ENCODE peak calls at places on chromosomes 11 and 22, in four cellular contexts. One of them, this sample, is unnamed.

GRCh38 chr11:47259178-47259977 is 1.6 kb downstream of the NR1H3 start:
- DNase-seq in HepG2: peak; percentile 46
- DNase-seq in SK-N-SH: peak; percentile 74
- DNase-seq in K562: no peak
- DNase-seq in this sample: no peak

GRCh38 chr11:61826930-61827572 is 1.0 kb upstream of the FADS2 start:
- DNase-seq in K562: no peak
- DNase-seq in SK-N-SH: peak; percentile 53
- DNase-seq in HepG2: no peak
- DNase-seq in this sample: no peak

GRCh38 chr11:45252134-45252856 is 33.8 kb downstream of the SYT13 start:
- DNase-seq in HepG2: peak; percentile 35
- DNase-seq in SK-N-SH: peak; percentile 63
- DNase-seq in K562: peak; percentile 79
- DNase-seq in this sample: no peak

GRCh38 chr22:49261616-49262015 is 566.1 kb downstream of the BRD1 start:
- DNase-seq in HepG2: no peak
- DNase-seq in SK-N-SH: no peak
- DNase-seq in K562: no peak
- DNase-seq in this sample: no peak

GRCh38 chr11:11524436-11525038 is 97.3 kb downstream of the GALNT18 start:
- DNase-seq in HepG2: no peak
- DNase-seq in K562: no peak
- DNase-seq in SK-N-SH: no peak
- DNase-seq in this sample: no peak

GRCh38 chr11:71452354-71453020 is 516 bp upstream of the NADSYN1 start:
- DNase-seq in HepG2: peak; percentile 11
- DNase-seq in SK-N-SH: no peak
- DNase-seq in K562: no peak
- DNase-seq in this sample: no peak

GRCh38 chr22:27670701-27671412 is 130.7 kb downstream of the MN1 start:
- DNase-seq in K562: peak; percentile 80
- DNase-seq in SK-N-SH: no peak
- DNase-seq in HepG2: peak; percentile 96
- DNase-seq in this sample: no peak

GRCh38 chr11:116823031-116823843 is at the start of gene APOA4:
- DNase-seq in SK-N-SH: no peak
- DNase-seq in K562: no peak
- DNase-seq in HepG2: no peak
- DNase-seq in this sample: no peak

GRCh38 chr11:16924826-16925494 is 89.3 kb downstream of the PLEKHA7 start:
- DNase-seq in K562: no peak
- DNase-seq in SK-N-SH: peak; percentile 55
- DNase-seq in HepG2: peak; percentile 78
- DNase-seq in this sample: no peak

GRCh38 chr11:28463826-28464225 is 355.6 kb downstream of the METTL15 start:
- DNase-seq in K562: no peak
- DNase-seq in HepG2: no peak
- DNase-seq in SK-N-SH: no peak
- DNase-seq in this sample: no peak

GRCh38 chr11:118648291-118648690 is 31.2 kb downstream of the TREH start:
- DNase-seq in SK-N-SH: no peak
- DNase-seq in K562: no peak
- DNase-seq in HepG2: no peak
- DNase-seq in this sample: no peak

GRCh38 chr11:81494431-81494830 is 1239.2 kb downstream of the FAM181B start:
- DNase-seq in SK-N-SH: no peak
- DNase-seq in K562: no peak
- DNase-seq in HepG2: no peak
- DNase-seq in this sample: no peak

GRCh38 chr11:86952221-86952875 is 2.8 kb downstream of the FZD4 start:
- DNase-seq in HepG2: no peak
- DNase-seq in SK-N-SH: no peak
- DNase-seq in K562: no peak
- DNase-seq in this sample: no peak

GRCh38 chr11:6876914-6877313 is 489 bp downstream of the OR10A4 start:
- DNase-seq in HepG2: no peak
- DNase-seq in K562: no peak
- DNase-seq in SK-N-SH: no peak
- DNase-seq in this sample: no peak

GRCh38 chr11:104275992-104276391 is 112.0 kb upstream of the PDGFD start:
- DNase-seq in K562: no peak
- DNase-seq in HepG2: no peak
- DNase-seq in SK-N-SH: no peak
- DNase-seq in this sample: no peak

GRCh38 chr11:128417607-128418324 is 169.6 kb downstream of the ETS1 start:
- DNase-seq in SK-N-SH: no peak
- DNase-seq in HepG2: no peak
- DNase-seq in K562: no peak
- DNase-seq in this sample: no peak

GRCh38 chr22:31451709-31452571 is 37.7 kb downstream of the EIF4ENIF1 start:
- DNase-seq in K562: peak; percentile 18
- DNase-seq in SK-N-SH: peak; percentile 27
- DNase-seq in HepG2: peak; percentile 57
- DNase-seq in this sample: peak; percentile 15

GRCh38 chr11:46520971-46521745 is 72.7 kb downstream of the AMBRA1 start:
- DNase-seq in K562: no peak
- DNase-seq in HepG2: no peak
- DNase-seq in SK-N-SH: no peak
- DNase-seq in this sample: no peak

GRCh38 chr11:121572581-121573059 is 119.9 kb upstream of the SORL1-AS1 start:
- DNase-seq in K562: no peak
- DNase-seq in SK-N-SH: peak; percentile 35
- DNase-seq in HepG2: no peak
- DNase-seq in this sample: no peak

GRCh38 chr11:59668188-59668949 is 468 bp downstream of the PATL1 start:
- DNase-seq in HepG2: peak; percentile 53
- DNase-seq in SK-N-SH: no peak
- DNase-seq in K562: peak; percentile 77
- DNase-seq in this sample: no peak

GRCh38 chr11:45895553-45896259 is 10.3 kb downstream of the MAPK8IP1 start:
- DNase-seq in HepG2: no peak
- DNase-seq in K562: no peak
- DNase-seq in SK-N-SH: peak; percentile 32
- DNase-seq in this sample: no peak

GRCh38 chr11:1123970-1124369 is 33.8 kb upstream of the MUC5AC start:
- DNase-seq in K562: no peak
- DNase-seq in SK-N-SH: no peak
- DNase-seq in HepG2: no peak
- DNase-seq in this sample: no peak

GRCh38 chr11:109027851-109028250 is 363.0 kb downstream of the DDX10 start:
- DNase-seq in K562: no peak
- DNase-seq in HepG2: no peak
- DNase-seq in SK-N-SH: no peak
- DNase-seq in this sample: no peak

GRCh38 chr11:88575876-88576275 is 238.3 kb upstream of the CTSC start:
- DNase-seq in K562: no peak
- DNase-seq in SK-N-SH: no peak
- DNase-seq in HepG2: no peak
- DNase-seq in this sample: no peak

GRCh38 chr11:33262016-33262638 is 4.9 kb downstream of the HIPK3 start:
- DNase-seq in K562: no peak
- DNase-seq in HepG2: no peak
- DNase-seq in SK-N-SH: no peak
- DNase-seq in this sample: no peak

GRCh38 chr11:27696112-27696511 is 4.1 kb downstream of the BDNF start:
- DNase-seq in K562: no peak
- DNase-seq in SK-N-SH: no peak
- DNase-seq in HepG2: no peak
- DNase-seq in this sample: no peak

GRCh38 chr11:2547806-2548205 is 103.0 kb downstream of the KCNQ1 start:
- DNase-seq in K562: no peak
- DNase-seq in HepG2: no peak
- DNase-seq in SK-N-SH: no peak
- DNase-seq in this sample: no peak

GRCh38 chr11:12441081-12441801 is 63.9 kb downstream of the PARVA start:
- DNase-seq in K562: no peak
- DNase-seq in SK-N-SH: no peak
- DNase-seq in HepG2: no peak
- DNase-seq in this sample: no peak

GRCh38 chr11:3867209-3868071 is 12.0 kb downstream of the STIM1 start:
- DNase-seq in HepG2: peak; percentile 28
- DNase-seq in K562: peak; percentile 56
- DNase-seq in SK-N-SH: peak; percentile 34
- DNase-seq in this sample: peak; percentile 66

GRCh38 chr22:47966316-47966715 is 1203.9 kb downstream of the TBC1D22A start:
- DNase-seq in HepG2: no peak
- DNase-seq in SK-N-SH: no peak
- DNase-seq in K562: no peak
- DNase-seq in this sample: no peak

GRCh38 chr22:18110194-18110943 is at the start of gene TUBA8:
- DNase-seq in HepG2: no peak
- DNase-seq in K562: no peak
- DNase-seq in SK-N-SH: peak; percentile 87
- DNase-seq in this sample: no peak

GRCh38 chr11:68181719-68182451 is 31.2 kb downstream of the KMT5B start:
- DNase-seq in K562: no peak
- DNase-seq in HepG2: no peak
- DNase-seq in SK-N-SH: no peak
- DNase-seq in this sample: no peak

GRCh38 chr11:111512296-111513239 is at the start of gene BTG4:
- DNase-seq in HepG2: no peak
- DNase-seq in SK-N-SH: peak; percentile 68
- DNase-seq in K562: peak; percentile 56
- DNase-seq in this sample: no peak

GRCh38 chr11:2085251-2086066 is 53.7 kb downstream of the IGF2 start:
- DNase-seq in K562: no peak
- DNase-seq in HepG2: no peak
- DNase-seq in SK-N-SH: no peak
- DNase-seq in this sample: no peak

GRCh38 chr22:21827628-21828267 is 39.7 kb downstream of the MAPK1 start:
- DNase-seq in K562: no peak
- DNase-seq in HepG2: no peak
- DNase-seq in SK-N-SH: no peak
- DNase-seq in this sample: no peak

GRCh38 chr22:21832291-21833290 is 34.9 kb downstream of the MAPK1 start:
- DNase-seq in SK-N-SH: no peak
- DNase-seq in K562: no peak
- DNase-seq in HepG2: no peak
- DNase-seq in this sample: no peak

GRCh38 chr22:21826204-21826603 is 41.2 kb downstream of the MAPK1 start:
- DNase-seq in SK-N-SH: no peak
- DNase-seq in K562: no peak
- DNase-seq in HepG2: no peak
- DNase-seq in this sample: no peak

GRCh38 chr22:21828268-21828638 is 39.2 kb downstream of the MAPK1 start:
- DNase-seq in HepG2: no peak
- DNase-seq in SK-N-SH: no peak
- DNase-seq in K562: no peak
- DNase-seq in this sample: no peak

DNA sequence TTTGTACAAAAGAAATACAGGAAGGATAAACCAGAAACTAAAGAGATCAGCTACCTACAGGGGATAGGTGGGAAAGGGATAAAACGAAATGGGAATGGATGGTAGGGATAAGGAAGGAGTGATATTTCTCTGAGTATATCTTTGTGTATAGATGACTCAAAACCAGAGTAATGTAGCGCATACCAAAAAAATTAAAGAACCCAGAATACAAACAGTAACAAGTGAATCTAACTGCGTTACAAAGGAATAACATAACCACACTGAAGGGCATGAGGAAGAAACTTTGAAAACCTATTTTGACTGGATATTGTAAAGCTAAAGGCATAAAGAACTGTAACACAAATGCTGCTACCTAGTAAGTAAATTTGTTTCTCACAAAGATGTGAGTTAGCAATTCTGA is 37.9 kb downstream of the MAPK1 start:
- DNase-seq in K562: no peak
- DNase-seq in SK-N-SH: no peak
- DNase-seq in HepG2: no peak
- DNase-seq in this sample: no peak
- H4K20me1 ChIP-seq in K562: peaks cover 85% of the 10 kb centered on the region
- H4K20me1 ChIP-seq in SK-N-SH: peaks cover 97% of the 10 kb centered on the region
- H4K20me1 ChIP-seq in HepG2: peaks cover 59% of the 10 kb centered on the region
- H4K20me1 ChIP-seq in this sample: no peaks in the 10 kb centered on the region

GRCh38 chr11:34356918-34357645 is 728 bp downstream of the ABTB2 start:
- DNase-seq in K562: peak; percentile 19
- DNase-seq in SK-N-SH: peak; percentile 75
- DNase-seq in HepG2: no peak
- DNase-seq in this sample: no peak
- TF ChIP-seq FOXM1 in K562: no peak
- TF ChIP-seq FOXM1 in SK-N-SH: peak; percentile 21
- TF ChIP-seq FOXM1 in HepG2: no peak
- TF ChIP-seq FOXM1 in this sample: no peak

DNA sequence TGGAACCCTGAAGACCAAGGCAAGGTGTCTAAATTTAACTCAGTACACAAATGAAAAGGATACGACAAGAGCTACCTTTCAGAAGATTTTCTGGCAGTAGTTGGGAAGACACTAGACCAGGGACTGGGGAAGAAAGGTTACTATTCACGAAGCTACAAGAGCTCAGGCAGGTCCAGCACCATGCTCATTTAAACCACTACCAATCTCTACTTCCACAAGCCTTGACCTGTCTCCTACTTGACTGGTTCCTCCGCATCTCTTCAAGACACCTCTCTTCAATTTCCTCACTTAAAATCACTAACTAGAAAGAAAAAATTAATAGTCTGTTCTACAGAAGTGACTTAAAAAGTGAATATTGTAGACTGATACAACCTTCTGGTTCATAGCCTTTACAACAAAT is 22.9 kb downstream of the TCF20 start:
- DNase-seq in SK-N-SH: no peak
- DNase-seq in K562: no peak
- DNase-seq in HepG2: no peak
- DNase-seq in this sample: no peak
- H4K20me1 ChIP-seq in SK-N-SH: peaks cover 13% of the 10 kb centered on the region
- H4K20me1 ChIP-seq in K562: no peaks in the 10 kb centered on the region
- H4K20me1 ChIP-seq in HepG2: peaks cover 37% of the 10 kb centered on the region
- H4K20me1 ChIP-seq in this sample: no peaks in the 10 kb centered on the region

GRCh38 chr11:67023957-67024353 is 1.0 kb downstream of the SYT12 start:
- DNase-seq in K562: no peak
- DNase-seq in HepG2: no peak
- DNase-seq in SK-N-SH: no peak
- DNase-seq in this sample: no peak

GRCh38 chr11:67022961-67023956 is at the start of gene SYT12:
- DNase-seq in HepG2: no peak
- DNase-seq in K562: no peak
- DNase-seq in SK-N-SH: peak; percentile 77
- DNase-seq in this sample: no peak

GRCh38 chr11:67025750-67026149 is 2.8 kb downstream of the SYT12 start:
- DNase-seq in HepG2: no peak
- DNase-seq in K562: no peak
- DNase-seq in SK-N-SH: no peak
- DNase-seq in this sample: no peak

GRCh38 chr11:67024410-67024809 is 1.5 kb downstream of the SYT12 start:
- DNase-seq in K562: no peak
- DNase-seq in HepG2: no peak
- DNase-seq in SK-N-SH: no peak
- DNase-seq in this sample: no peak

DNA sequence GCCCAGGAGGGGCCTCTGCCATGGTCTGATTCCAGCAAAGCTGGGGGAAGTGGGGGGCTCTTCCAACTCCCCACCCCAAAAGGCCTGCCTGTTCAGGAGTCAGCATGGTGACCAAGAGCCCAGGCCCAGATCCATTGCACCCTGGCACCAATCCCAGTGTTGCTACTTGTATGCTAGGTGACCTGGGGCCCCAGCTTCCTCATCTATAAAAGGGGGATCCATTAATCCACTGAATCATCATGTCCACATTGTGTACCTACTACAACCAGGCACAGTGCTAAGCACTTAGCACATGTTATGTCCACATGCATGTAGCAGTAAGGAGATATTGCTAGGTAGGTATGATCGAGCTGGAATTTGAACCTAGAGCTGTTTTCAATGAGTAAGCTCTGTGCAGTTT is 2.0 kb downstream of the SYT12 start:
- DNase-seq in K562: no peak
- DNase-seq in SK-N-SH: no peak
- DNase-seq in HepG2: no peak
- DNase-seq in this sample: no peak
- TF ChIP-seq FOXM1 in K562: no peak
- TF ChIP-seq FOXM1 in SK-N-SH: no peak
- TF ChIP-seq FOXM1 in HepG2: no peak
- TF ChIP-seq FOXM1 in this sample: no peak

This sample was measured in GM12878.